ENCODE peak calls at places on chromosomes 7 and 10, in six cellular contexts. One of them, this sample, is unnamed.

GRCh38 chr10:27619329-27619728 is 115.2 kb downstream of the RAB18 start:
- DNase-seq in effector memory CD4-positive, alpha-beta T cell: no peak
- DNase-seq in A172: no peak
- DNase-seq in stimulated activated CD4-positive, alpha-beta T cell treated with anti-CD3 and anti-CD28 coated beads, Interleukin-4, amount 100 ng/mL, for 4 hours: no peak
- DNase-seq in AG10803: no peak
- DNase-seq in endothelial cell: no peak
- DNase-seq in this sample: no peak

GRCh38 chr10:29861811-29862505 is 197.4 kb downstream of the JCAD start:
- DNase-seq in effector memory CD4-positive, alpha-beta T cell: no peak
- DNase-seq in A172: peak; percentile 61
- DNase-seq in stimulated activated CD4-positive, alpha-beta T cell treated with anti-CD3 and anti-CD28 coated beads, Interleukin-4, amount 100 ng/mL, for 4 hours: no peak
- DNase-seq in AG10803: peak; percentile 93
- DNase-seq in endothelial cell: no peak
- DNase-seq in this sample: no peak

GRCh38 chr7:129228633-129229032 is 3.8 kb downstream of the AHCYL2 start:
- DNase-seq in effector memory CD4-positive, alpha-beta T cell: no peak
- DNase-seq in A172: no peak
- DNase-seq in stimulated activated CD4-positive, alpha-beta T cell treated with anti-CD3 and anti-CD28 coated beads, Interleukin-4, amount 100 ng/mL, for 4 hours: no peak
- DNase-seq in AG10803: no peak
- DNase-seq in endothelial cell: no peak
- DNase-seq in this sample: no peak

GRCh38 chr7:121544726-121545125 is 148.6 kb upstream of the FAM3C start:
- DNase-seq in effector memory CD4-positive, alpha-beta T cell: no peak
- DNase-seq in A172: peak; percentile 99
- DNase-seq in stimulated activated CD4-positive, alpha-beta T cell treated with anti-CD3 and anti-CD28 coated beads, Interleukin-4, amount 100 ng/mL, for 4 hours: no peak
- DNase-seq in AG10803: peak; percentile 92
- DNase-seq in endothelial cell: no peak
- DNase-seq in this sample: no peak

GRCh38 chr10:18616337-18616736 is 35.0 kb downstream of the NSUN6 start:
- DNase-seq in effector memory CD4-positive, alpha-beta T cell: no peak
- DNase-seq in A172: no peak
- DNase-seq in stimulated activated CD4-positive, alpha-beta T cell treated with anti-CD3 and anti-CD28 coated beads, Interleukin-4, amount 100 ng/mL, for 4 hours: no peak
- DNase-seq in AG10803: no peak
- DNase-seq in endothelial cell: no peak
- DNase-seq in this sample: no peak

GRCh38 chr10:124000792-124001201 is 92.6 kb downstream of the CHST15 start:
- DNase-seq in effector memory CD4-positive, alpha-beta T cell: no peak
- DNase-seq in A172: peak; percentile 31
- DNase-seq in stimulated activated CD4-positive, alpha-beta T cell treated with anti-CD3 and anti-CD28 coated beads, Interleukin-4, amount 100 ng/mL, for 4 hours: no peak
- DNase-seq in AG10803: peak; percentile 33
- DNase-seq in endothelial cell: no peak
- DNase-seq in this sample: no peak

GRCh38 chr7:121027761-121028681 is 39.5 kb downstream of the CPED1 start:
- DNase-seq in effector memory CD4-positive, alpha-beta T cell: no peak
- DNase-seq in A172: peak; percentile 54
- DNase-seq in stimulated activated CD4-positive, alpha-beta T cell treated with anti-CD3 and anti-CD28 coated beads, Interleukin-4, amount 100 ng/mL, for 4 hours: no peak
- DNase-seq in AG10803: no peak
- DNase-seq in endothelial cell: no peak
- DNase-seq in this sample: no peak

GRCh38 chr7:45710271-45711160 is 136.3 kb downstream of the ADCY1 start:
- DNase-seq in effector memory CD4-positive, alpha-beta T cell: no peak
- DNase-seq in A172: no peak
- DNase-seq in stimulated activated CD4-positive, alpha-beta T cell treated with anti-CD3 and anti-CD28 coated beads, Interleukin-4, amount 100 ng/mL, for 4 hours: no peak
- DNase-seq in AG10803: no peak
- DNase-seq in endothelial cell: no peak
- DNase-seq in this sample: no peak